ENCODE peak calls at places on chromosome 1, in five cellular contexts. V is ascending aorta; R is stimulated activated CD8-positive, alpha-beta memory T cell treated with anti-CD3 and anti-CD28 coated beads, Interleukin-7, amount 100 ng/mL, for 24 hours; A is Right ventricle myocardium inferior; M is astrocyte of the cerebellum. Q is an unnamed sample.

GRCh38 chr1:246199086-246199485 is 308.0 kb downstream of the SMYD3 start:
- DNase-seq in V (no peak), R (no peak), A (no peak), M (no peak), Q (no peak)

GRCh38 chr1:32247452-32247851 is 430 bp downstream of the FAM167B start:
- DNase-seq in V (no peak), R (no peak), A (peak), M (no peak), Q (no peak)

GRCh38 chr1:195019385-195019784 is 1588.9 kb downstream of the KCNT2 start:
- DNase-seq in V (no peak), R (no peak), A (no peak), M (peak), Q (no peak)

GRCh38 chr1:164510435-164510834 is 48.5 kb upstream of the PBX1 start:
- DNase-seq in V (no peak), R (no peak), A (no peak), M (no peak), Q (no peak)

GRCh38 chr1:110879758-110880606 is 7.0 kb downstream of the CD53 start:
- DNase-seq in V (no peak), R (no peak), A (no peak), M (no peak), Q (no peak)

GRCh38 chr1:43314233-43314632 is 13.5 kb downstream of the TIE1 start:
- DNase-seq in V (no peak), R (no peak), A (no peak), M (no peak), Q (no peak)

GRCh38 chr1:248757784-248758195 is 2.2 kb upstream of the LYPD8 start:
- DNase-seq in V (no peak), R (no peak), A (no peak), M (no peak), Q (no peak)

GRCh38 chr1:24369199-24369598 is 44.4 kb downstream of the STPG1 start:
- DNase-seq in V (peak), R (no peak), A (no peak), M (no peak), Q (no peak)

GRCh38 chr1:206612129-206612876 is at the start of gene EIF2D:
- DNase-seq in V (peak), R (peak), A (peak), M (peak), Q (peak)

Q was measured in GM12891.